ENCODE peak calls at places on chromosomes 1 and 21, in six cellular contexts. One of them, this sample, is unnamed.

GRCh38 chr1:51729824-51730284 is 113.0 kb downstream of the OSBPL9 start:
- DNase-seq in H7: no peak
- DNase-seq in K562: peak; percentile 82
- DNase-seq in NCI-H2107: no peak
- DNase-seq in MM.1S: peak; percentile 32
- DNase-seq in amygdala: no peak
- DNase-seq in this sample: no peak

GRCh38 chr21:17416139-17416538 is 96.7 kb upstream of the CXADR start:
- DNase-seq in H7: no peak
- DNase-seq in K562: no peak
- DNase-seq in NCI-H2107: no peak
- DNase-seq in MM.1S: no peak
- DNase-seq in amygdala: no peak
- DNase-seq in this sample: no peak

GRCh38 chr1:29236743-29236992 is 346 bp downstream of the PTPRU start:
- DNase-seq in H7: no peak
- DNase-seq in K562: no peak
- DNase-seq in NCI-H2107: no peak
- DNase-seq in MM.1S: no peak
- DNase-seq in amygdala: no peak
- DNase-seq in this sample: peak; percentile 11

GRCh38 chr1:116906812-116907211 is 2.9 kb upstream of the PTGFRN start:
- DNase-seq in H7: no peak
- DNase-seq in K562: no peak
- DNase-seq in NCI-H2107: no peak
- DNase-seq in MM.1S: no peak
- DNase-seq in amygdala: no peak
- DNase-seq in this sample: no peak

GRCh38 chr1:182235952-182236650 is 155.5 kb downstream of the GLUL start:
- DNase-seq in H7: no peak
- DNase-seq in K562: peak; percentile 91
- DNase-seq in NCI-H2107: peak; percentile 64
- DNase-seq in MM.1S: no peak
- DNase-seq in amygdala: no peak
- DNase-seq in this sample: no peak

GRCh38 chr1:227947678-227948492 is at the start of gene WNT9A:
- DNase-seq in H7: peak; percentile 98
- DNase-seq in K562: peak; percentile 80
- DNase-seq in NCI-H2107: peak; percentile 83
- DNase-seq in MM.1S: no peak
- DNase-seq in amygdala: no peak
- DNase-seq in this sample: peak; percentile 47

GRCh38 chr1:199403421-199404116 is 623.9 kb upstream of the NR5A2 start:
- DNase-seq in H7: no peak
- DNase-seq in K562: no peak
- DNase-seq in NCI-H2107: no peak
- DNase-seq in MM.1S: no peak
- DNase-seq in amygdala: no peak
- DNase-seq in this sample: no peak

GRCh38 chr1:180002437-180002836 is 47.8 kb downstream of the CEP350 start:
- DNase-seq in H7: no peak
- DNase-seq in K562: no peak
- DNase-seq in NCI-H2107: no peak
- DNase-seq in MM.1S: no peak
- DNase-seq in amygdala: no peak
- DNase-seq in this sample: no peak

GRCh38 chr1:3695326-3696217 is 43.3 kb downstream of the TP73 start:
- DNase-seq in H7: peak; percentile 98
- DNase-seq in K562: peak; percentile 54
- DNase-seq in NCI-H2107: no peak
- DNase-seq in MM.1S: no peak
- DNase-seq in amygdala: peak; percentile 43
- DNase-seq in this sample: peak; percentile 65

GRCh38 chr21:9774347-9774746 is 747.0 kb upstream of the TPTE start:
- DNase-seq in H7: no peak
- DNase-seq in K562: no peak
- DNase-seq in NCI-H2107: no peak
- DNase-seq in MM.1S: no peak
- DNase-seq in amygdala: no peak
- DNase-seq in this sample: no peak

This sample was measured in BE2C.